ENCODE peak calls at places on chromosomes 1 and 21, in five cellular contexts. K is neural progenitor cell, U is fibroblast of lung, A is IMR-90, S is hepatocyte. D is an unnamed sample. For H3K4me1, the result is how much of the 10 kb centered on the place peaks cover.

GRCh38 chr1:89630046-89630445 is 2.9 kb upstream of the LRRC8C start:
- DNase-seq in U (no peak), K (no peak), A (no peak), S (no peak), D (no peak)

GRCh38 chr1:241356519-241357365 is at the start of gene RGS7:
- DNase-seq in K (peak), A (peak), U (peak), S (peak), D (peak)

GRCh38 chr1:222043444-222044292 is 301.8 kb upstream of the DUSP10 start:
- DNase-seq in U (peak), S (peak), K (peak), A (peak), D (no peak)

GRCh38 chr1:8065369-8065768 is 39.3 kb upstream of the ERRFI1 start:
- DNase-seq in U (no peak), A (no peak), K (no peak), S (no peak), D (no peak)

GRCh38 chr1:36006941-36007500 is 76.1 kb downstream of the AGO3 start:
- DNase-seq in A (no peak), U (no peak), K (no peak), S (no peak), D (no peak)

GRCh38 chr1:29349871-29350491 is 113.7 kb downstream of the PTPRU start:
- DNase-seq in K (no peak), S (no peak), U (no peak), A (no peak), D (no peak)

GRCh38 chr21:33299181-33299752 is 25.5 kb upstream of the IFNAR1 start:
- DNase-seq in U (no peak), A (no peak), K (no peak), S (no peak), D (peak)

GRCh38 chr1:60461889-60462595 is 388.5 kb upstream of the C1orf87 start:
- DNase-seq in K (no peak), A (no peak), U (no peak), S (no peak), D (no peak)

GRCh38 chr1:88985692-88986091 is 6.7 kb downstream of the KYAT3 start:
- DNase-seq in S (no peak), K (no peak), U (no peak), A (no peak), D (no peak)

GRCh38 chr1:167815650-167816049 is 93.9 kb downstream of the MPZL1 start:
- DNase-seq in A (no peak), U (no peak), S (no peak), K (no peak), D (no peak)

GRCh38 chr1:229310833-229311232 is 32.0 kb downstream of the CCSAP start:
- DNase-seq in U (peak), A (peak), K (no peak), S (no peak), D (no peak)

GRCh38 chr1:150484431-150484830 is 2.8 kb upstream of the TARS2 start:
- DNase-seq in U (no peak), A (peak), K (no peak), S (no peak), D (no peak)

DNA sequence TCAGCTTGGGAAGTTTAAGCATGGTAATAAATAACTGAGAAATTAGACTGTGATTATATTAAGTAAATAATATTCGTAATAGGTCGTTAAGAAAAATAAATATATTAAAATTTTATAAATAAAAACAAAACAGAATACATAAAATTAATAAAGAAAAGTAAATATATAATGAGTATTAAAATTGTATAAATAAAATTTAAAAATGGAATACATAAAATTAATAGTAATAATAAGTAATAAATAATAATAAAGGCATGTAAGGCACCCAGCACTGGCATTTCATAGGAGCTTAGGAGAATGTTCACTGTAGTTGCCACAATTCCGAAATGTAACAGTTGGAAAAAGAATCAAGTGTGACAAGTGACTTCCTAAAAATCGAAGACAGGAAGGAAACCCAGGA is 45.8 kb upstream of the FHAD1 start:
- DNase-seq in U (no peak), A (no peak), S (no peak), K (no peak), D (no peak)
- H3K4me2 ChIP-seq in U (peak), A (peak), S (peak), K (no peak), D (no peak)

GRCh38 chr1:231414260-231415016 is 7.6 kb downstream of the EGLN1 start:
- DNase-seq in A (no peak), S (no peak), K (no peak), U (no peak), D (no peak)
- H3K4me1 ChIP-seq in A (under half), S (under half), K (under half), U (under half), D (half or more)

GRCh38 chr1:87584603-87585002 is 255.9 kb downstream of the LMO4 start:
- DNase-seq in K (no peak), A (no peak), U (no peak), S (peak), D (no peak)
- H2AFZ ChIP-seq in K (no peak), A (no peak), U (no peak), S (no peak), D (no peak)

DNA sequence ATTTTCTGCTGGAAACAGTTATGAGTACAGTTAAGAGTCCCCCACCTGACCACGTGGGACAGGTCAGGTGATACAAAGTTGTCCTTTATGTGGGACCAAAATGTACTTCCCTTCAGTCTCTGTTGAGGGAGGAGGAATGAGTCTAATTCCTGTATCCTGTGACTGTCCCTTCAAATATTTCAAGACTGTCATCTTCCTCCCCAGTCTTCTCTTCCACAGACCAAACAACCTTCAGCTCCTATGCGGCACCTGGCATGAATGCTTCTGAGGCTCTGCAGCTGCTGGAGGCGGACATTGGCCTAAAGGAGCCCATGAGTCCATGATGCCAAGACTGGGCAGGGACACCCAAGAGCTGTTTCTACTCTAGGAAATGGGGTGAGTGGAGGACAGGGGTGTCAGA is 72.1 kb upstream of the SIM2 start:
- DNase-seq in A (no peak), U (no peak), K (no peak), S (no peak), D (no peak)
- H3K4me2 ChIP-seq in A (no peak), U (no peak), K (no peak), S (no peak), D (no peak)

GRCh38 chr1:203673550-203674411 is 47.1 kb downstream of the ATP2B4 start:
- DNase-seq in A (peak), S (peak), K (no peak), U (peak), D (peak)
- H3K4me1 ChIP-seq in A (under half), S (under half), K (under half), U (half or more), D (under half)

DNA sequence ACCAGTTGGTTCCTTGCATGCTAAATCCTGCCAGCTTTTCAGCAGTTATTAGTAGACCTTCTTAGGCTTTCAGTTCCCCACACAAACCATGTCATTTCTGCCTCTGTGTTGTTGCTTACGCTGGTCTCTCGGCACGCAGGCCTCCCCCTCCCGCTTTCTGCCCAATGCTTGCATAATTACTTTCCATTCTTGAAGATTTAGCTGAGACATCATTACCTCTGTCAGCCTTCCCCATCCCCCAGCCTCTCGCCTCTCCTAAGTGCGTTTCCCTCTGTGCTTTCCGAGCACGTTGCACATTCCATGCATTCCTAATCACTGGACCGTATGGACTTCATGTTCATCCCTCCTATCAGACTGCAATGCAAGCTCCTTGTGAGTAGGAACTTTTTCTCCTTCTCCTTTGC is 26.8 kb downstream of the TSHB start:
- DNase-seq in U (peak), K (peak), S (peak), A (peak), D (no peak)
- H2AFZ ChIP-seq in U (no peak), K (no peak), S (no peak), A (peak), D (no peak)

DNA sequence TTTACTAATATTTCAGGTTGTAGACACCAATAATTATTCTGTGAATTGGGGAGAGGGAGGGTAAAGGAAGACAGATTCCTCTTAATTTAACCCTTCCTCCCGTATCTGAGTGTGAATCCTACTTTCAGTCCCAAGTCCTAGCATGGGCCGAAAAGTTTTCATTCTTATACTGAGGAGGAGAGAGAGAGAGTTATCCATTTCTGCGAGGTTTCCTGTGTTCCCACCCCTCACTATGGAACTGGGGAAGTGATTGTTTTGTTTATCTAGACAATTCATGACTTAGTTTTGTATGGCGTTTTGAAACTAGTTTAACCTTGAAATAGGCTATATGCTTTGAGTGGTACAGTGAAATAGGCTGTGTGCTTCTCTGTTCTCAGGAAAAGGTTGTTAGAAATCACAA is 134.0 kb upstream of the DPYD start:
- DNase-seq in A (no peak), S (no peak), U (no peak), K (no peak), D (no peak)
- H3K4me2 ChIP-seq in A (no peak), S (no peak), U (peak), K (peak), D (no peak)